ENCODE peak calls at places on chromosomes 12 and 14, in seven cellular contexts. U, N, R, O, F, G and E are unnamed samples.
A peak's percentile ranks its signal among the peaks of the same experiment; 100 is the strongest.

GRCh38 chr12:1842905-1843640 is 22.7 kb downstream of the LRTM2 start:
- DNase-seq in R (no peak), O (no peak), N (no peak), G (no peak), U (no peak), F (peak; percentile 10), E (no peak)

GRCh38 chr12:94615284-94616216 is 34.8 kb downstream of the TMCC3 start:
- DNase-seq in U (peak; percentile 23), N (peak; percentile 69), G (peak; percentile 69), O (peak; percentile 6), F (no peak), R (no peak), E (no peak)

GRCh38 chr14:35858521-35859209 is 32.5 kb downstream of the BRMS1L start:
- DNase-seq in G (no peak), O (no peak), R (no peak), U (no peak), F (no peak), N (no peak), E (no peak)

GRCh38 chr12:62840806-62841205 is 94.1 kb downstream of the PPM1H start:
- DNase-seq in O (no peak), G (no peak), U (no peak), F (no peak), R (no peak), N (no peak), E (no peak)

GRCh38 chr12:6828671-6829531 is 694 bp downstream of the P3H3 start:
- DNase-seq in N (peak; percentile 71), R (peak; percentile 70), O (no peak), G (peak; percentile 45), F (no peak), U (peak; percentile 72), E (peak; percentile 37)

GRCh38 chr14:83300454-83301064 is 1766.9 kb upstream of the SEL1L start:
- DNase-seq in R (no peak), O (no peak), U (peak; percentile 47), G (no peak), F (no peak), N (no peak), E (no peak)

GRCh38 chr12:67426067-67426466 is 156.9 kb downstream of the CAND1 start:
- DNase-seq in U (peak; percentile 68), G (no peak), N (peak; percentile 67), O (peak; percentile 57), R (no peak), F (no peak), E (peak; percentile 40)

GRCh38 chr12:77746108-77746507 is 84.6 kb upstream of the NAV3 start:
- DNase-seq in U (no peak), F (no peak), G (no peak), N (peak; percentile 20), O (peak; percentile 29), R (no peak), E (no peak)

GRCh38 chr14:54503476-54503875 is 6.2 kb upstream of the CGRRF1 start:
- DNase-seq in U (peak; percentile 18), R (no peak), F (no peak), G (no peak), N (no peak), O (no peak), E (no peak)

GRCh38 chr12:92649511-92650227 is 53.1 kb upstream of the PLEKHG7 start:
- DNase-seq in N (peak; percentile 77), G (no peak), R (peak; percentile 42), O (peak; percentile 76), U (peak; percentile 85), F (no peak), E (peak; percentile 73)

GRCh38 chr14:50064993-50065392 is 51.4 kb downstream of the VCPKMT start:
- DNase-seq in R (no peak), F (no peak), G (no peak), O (no peak), U (no peak), N (peak; percentile 64), E (no peak)

GRCh38 chr12:50589650-50590435 is 85.1 kb downstream of the DIP2B start:
- DNase-seq in O (peak; percentile 76), N (no peak), U (no peak), F (no peak), G (no peak), R (no peak), E (no peak)

GRCh38 chr12:45549503-45549902 is 180.0 kb upstream of the ARID2 start:
- DNase-seq in O (no peak), G (no peak), F (no peak), R (no peak), N (no peak), U (no peak), E (no peak)

GRCh38 chr14:104139460-104140212 is 1.2 kb downstream of the KIF26A start:
- DNase-seq in N (no peak), O (no peak), F (no peak), R (no peak), G (peak; percentile 7), U (no peak), E (no peak)

GRCh38 chr14:60819575-60819974 is 85.0 kb downstream of the MNAT1 start:
- DNase-seq in G (no peak), R (no peak), N (no peak), F (no peak), U (no peak), O (no peak), E (no peak)

GRCh38 chr12:15883536-15883935 is 1.3 kb downstream of the STRAP start:
- DNase-seq in O (no peak), R (no peak), G (no peak), U (no peak), F (no peak), N (no peak), E (no peak)

GRCh38 chr12:70854138-70854537 is 66.4 kb downstream of the PTPRR start:
- DNase-seq in F (no peak), R (no peak), G (no peak), N (no peak), O (no peak), U (no peak), E (no peak)

GRCh38 chr12:48542300-48542928 is 17.0 kb downstream of the OR8S1 start:
- DNase-seq in G (no peak), N (peak; percentile 10), R (peak; percentile 55), F (no peak), U (peak; percentile 27), O (no peak), E (no peak)

GRCh38 chr14:54366726-54367707 is 29.8 kb upstream of the CDKN3 start:
- DNase-seq in G (no peak), N (peak; percentile 43), U (peak; percentile 75), R (peak; percentile 12), F (no peak), O (peak; percentile 32), E (peak; percentile 43)

GRCh38 chr12:26564391-26564790 is 268.6 kb downstream of the ITPR2 start:
- DNase-seq in N (no peak), O (no peak), F (no peak), G (no peak), R (no peak), U (no peak), E (no peak)

GRCh38 chr14:61564623-61565091 is 130.7 kb upstream of the HIF1A start:
- DNase-seq in O (peak; percentile 85), U (no peak), G (no peak), N (no peak), R (peak; percentile 17), F (no peak), E (no peak)

GRCh38 chr12:119842380-119842779 is 34.7 kb downstream of the CIT start:
- DNase-seq in O (no peak), N (no peak), G (no peak), U (no peak), R (no peak), F (no peak), E (no peak)

GRCh38 chr12:46214668-46215429 is 54.0 kb downstream of the SLC38A1 start:
- DNase-seq in R (no peak), N (peak; percentile 44), F (no peak), G (no peak), U (no peak), O (no peak), E (no peak)

GRCh38 chr12:25859976-25860375 is 98.5 kb upstream of the RASSF8 start:
- DNase-seq in U (no peak), N (no peak), F (no peak), O (no peak), R (no peak), G (no peak), E (no peak)

GRCh38 chr12:47903927-47904646 is 707 bp downstream of the VDR start:
- DNase-seq in G (peak; percentile 63), U (no peak), F (no peak), O (peak; percentile 43), R (peak; percentile 33), N (peak; percentile 67), E (no peak)

GRCh38 chr12:110741371-110741770 is 1.3 kb downstream of the PPP1CC start:
- DNase-seq in G (no peak), N (no peak), O (no peak), U (no peak), R (no peak), F (no peak), E (no peak)

GRCh38 chr12:105617141-105617540 is 286.6 kb downstream of the C12orf75 start:
- DNase-seq in U (no peak), O (no peak), R (no peak), G (no peak), N (no peak), F (no peak), E (no peak)

DNA sequence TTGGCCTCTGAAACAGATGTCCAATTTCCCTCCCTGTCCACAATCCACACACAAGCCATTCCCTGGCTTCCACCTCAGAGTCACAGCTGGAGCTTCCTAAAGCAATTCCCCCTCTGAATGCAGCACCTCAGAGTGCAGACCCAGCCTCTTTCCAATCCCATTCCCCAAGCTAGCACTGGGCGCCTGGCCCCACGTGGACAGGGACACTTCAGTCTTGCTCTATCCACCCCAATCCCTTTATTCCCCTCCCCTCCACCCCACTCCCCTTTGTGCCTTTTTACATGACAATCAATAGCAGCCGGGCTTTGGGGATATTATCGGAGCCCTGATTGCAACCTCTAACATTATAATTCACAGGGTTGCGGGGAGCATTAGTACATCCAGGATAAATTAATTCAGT is 292.6 kb downstream of the TTC8 start:
- DNase-seq in U (no peak), O (no peak), F (no peak), N (no peak), R (no peak), G (no peak), E (no peak)
- H3K27ac ChIP-seq in U (no peak overlapping the region), O (no peak overlapping the region), F (no peak overlapping the region), N (no peak overlapping the region), R (no peak overlapping the region), G (no peak overlapping the region), E (no peak overlapping the region)

GRCh38 chr12:9792185-9792900 is 31.6 kb upstream of the CD69 start:
- DNase-seq in R (no peak), F (no peak), U (no peak), G (no peak), O (no peak), N (no peak), E (no peak)
- H3K27ac ChIP-seq in R (peak overlapping the region; percentile 28), F (no peak overlapping the region), U (no peak overlapping the region), G (no peak overlapping the region), O (no peak overlapping the region), N (no peak overlapping the region), E (no peak overlapping the region)

GRCh38 chr14:95697764-95698163 is 11.5 kb downstream of the TCL1B start:
- DNase-seq in R (no peak), N (no peak), G (no peak), O (no peak), F (no peak), U (no peak), E (no peak)
- H3K27ac ChIP-seq in R (no peak overlapping the region), N (no peak overlapping the region), G (no peak overlapping the region), O (no peak overlapping the region), F (no peak overlapping the region), U (no peak overlapping the region), E (no peak overlapping the region)

DNA sequence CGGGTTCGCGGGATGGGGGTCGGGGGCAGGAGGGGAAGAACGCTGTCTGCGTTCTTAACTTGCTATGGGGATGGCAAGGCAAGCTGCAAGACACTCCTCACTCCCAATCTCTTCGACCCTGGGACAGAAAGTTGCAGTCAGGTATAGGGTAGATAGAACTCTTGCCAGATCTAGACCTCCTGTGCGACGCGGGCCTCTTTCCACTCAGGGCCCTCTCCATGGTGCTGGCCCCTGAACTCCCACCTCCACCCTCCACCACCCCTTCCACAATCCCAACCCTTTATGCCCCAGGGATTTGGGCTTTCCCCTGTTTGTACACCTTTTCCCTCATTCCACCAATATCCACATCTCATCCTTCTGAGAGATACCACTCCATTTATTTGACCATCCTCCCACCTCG is 812 bp downstream of the NABP2 start:
- DNase-seq in F (no peak), R (no peak), G (no peak), O (no peak), N (no peak), U (peak; percentile 45), E (no peak)
- H3K27ac ChIP-seq in F (peak overlapping the region; percentile 99), R (peak overlapping the region; percentile 72), G (peak overlapping the region; percentile 96), O (no peak overlapping the region), N (peak overlapping the region; percentile 98), U (no peak overlapping the region), E (peak overlapping the region; percentile 96)